ENCODE peak calls at places on chromosomes 1 and 21, in four cellular contexts. One of them, this sample, is unnamed.

GRCh38 chr21:45809421-45809820 is 165.9 kb downstream of the PCBP3 start:
- DNase-seq in H1: no peak
- DNase-seq in K562: no peak
- DNase-seq in GM12878: no peak
- DNase-seq in this sample: no peak

GRCh38 chr21:26806734-26807372 is 38.4 kb downstream of the ADAMTS1 start:
- DNase-seq in H1: no peak
- DNase-seq in GM12878: no peak
- DNase-seq in K562: no peak
- DNase-seq in this sample: no peak

GRCh38 chr1:33616780-33617179 is 144.3 kb downstream of the ZSCAN20 start:
- DNase-seq in GM12878: no peak
- DNase-seq in K562: peak
- DNase-seq in H1: no peak
- DNase-seq in this sample: no peak

GRCh38 chr1:156122519-156123355 is 8.2 kb downstream of the LMNA start:
- DNase-seq in GM12878: no peak
- DNase-seq in K562: peak
- DNase-seq in H1: no peak
- DNase-seq in this sample: no peak

GRCh38 chr1:35707253-35708178 is 11.2 kb downstream of the C1orf216 start:
- DNase-seq in K562: peak
- DNase-seq in H1: peak
- DNase-seq in GM12878: no peak
- DNase-seq in this sample: no peak

GRCh38 chr1:209755926-209756607 is at the start of gene TRAF3IP3:
- DNase-seq in GM12878: peak
- DNase-seq in H1: no peak
- DNase-seq in K562: no peak
- DNase-seq in this sample: no peak

GRCh38 chr1:59604191-59604590 is 210.6 kb upstream of the HOOK1 start:
- DNase-seq in K562: no peak
- DNase-seq in H1: no peak
- DNase-seq in GM12878: no peak
- DNase-seq in this sample: no peak

GRCh38 chr1:156601892-156602291 is 613 bp upstream of the GPATCH4 start:
- DNase-seq in GM12878: no peak
- DNase-seq in K562: no peak
- DNase-seq in H1: no peak
- DNase-seq in this sample: no peak

GRCh38 chr1:103489881-103490280 is 35.6 kb upstream of the RNPC3 start:
- DNase-seq in K562: no peak
- DNase-seq in H1: no peak
- DNase-seq in GM12878: no peak
- DNase-seq in this sample: no peak

GRCh38 chr1:59718989-59719360 is 95.8 kb upstream of the HOOK1 start:
- DNase-seq in GM12878: no peak
- DNase-seq in K562: no peak
- DNase-seq in H1: no peak
- DNase-seq in this sample: no peak

GRCh38 chr1:231931846-231932454 is 305.4 kb downstream of the DISC1 start:
- DNase-seq in GM12878: no peak
- DNase-seq in K562: peak
- DNase-seq in H1: peak
- DNase-seq in this sample: peak

GRCh38 chr1:38451541-38451993 is 405.0 kb upstream of the POU3F1 start:
- DNase-seq in K562: peak
- DNase-seq in GM12878: no peak
- DNase-seq in H1: peak
- DNase-seq in this sample: no peak

GRCh38 chr1:151164732-151165280 is 896 bp downstream of the LYSMD1 start:
- DNase-seq in K562: no peak
- DNase-seq in GM12878: no peak
- DNase-seq in H1: no peak
- DNase-seq in this sample: no peak

GRCh38 chr1:167501513-167502191 is 16.7 kb downstream of the CD247 start:
- DNase-seq in H1: peak
- DNase-seq in K562: no peak
- DNase-seq in GM12878: no peak
- DNase-seq in this sample: no peak

GRCh38 chr1:98709906-98710305 is 48.4 kb downstream of the SNX7 start:
- DNase-seq in K562: no peak
- DNase-seq in H1: no peak
- DNase-seq in GM12878: no peak
- DNase-seq in this sample: no peak

GRCh38 chr1:156912861-156913808 is 7.3 kb upstream of the LRRC71 start:
- DNase-seq in K562: peak
- DNase-seq in GM12878: no peak
- DNase-seq in H1: peak
- DNase-seq in this sample: no peak

GRCh38 chr1:28507646-28508434 is 2.0 kb downstream of the RCC1 start:
- DNase-seq in GM12878: no peak
- DNase-seq in K562: no peak
- DNase-seq in H1: no peak
- DNase-seq in this sample: no peak

GRCh38 chr21:33670076-33670475 is 27.8 kb downstream of the ITSN1 start:
- DNase-seq in K562: no peak
- DNase-seq in H1: no peak
- DNase-seq in GM12878: no peak
- DNase-seq in this sample: no peak

GRCh38 chr21:42527489-42528158 is 14.0 kb downstream of the SLC37A1 start:
- DNase-seq in H1: no peak
- DNase-seq in GM12878: peak
- DNase-seq in K562: no peak
- DNase-seq in this sample: no peak

DNA sequence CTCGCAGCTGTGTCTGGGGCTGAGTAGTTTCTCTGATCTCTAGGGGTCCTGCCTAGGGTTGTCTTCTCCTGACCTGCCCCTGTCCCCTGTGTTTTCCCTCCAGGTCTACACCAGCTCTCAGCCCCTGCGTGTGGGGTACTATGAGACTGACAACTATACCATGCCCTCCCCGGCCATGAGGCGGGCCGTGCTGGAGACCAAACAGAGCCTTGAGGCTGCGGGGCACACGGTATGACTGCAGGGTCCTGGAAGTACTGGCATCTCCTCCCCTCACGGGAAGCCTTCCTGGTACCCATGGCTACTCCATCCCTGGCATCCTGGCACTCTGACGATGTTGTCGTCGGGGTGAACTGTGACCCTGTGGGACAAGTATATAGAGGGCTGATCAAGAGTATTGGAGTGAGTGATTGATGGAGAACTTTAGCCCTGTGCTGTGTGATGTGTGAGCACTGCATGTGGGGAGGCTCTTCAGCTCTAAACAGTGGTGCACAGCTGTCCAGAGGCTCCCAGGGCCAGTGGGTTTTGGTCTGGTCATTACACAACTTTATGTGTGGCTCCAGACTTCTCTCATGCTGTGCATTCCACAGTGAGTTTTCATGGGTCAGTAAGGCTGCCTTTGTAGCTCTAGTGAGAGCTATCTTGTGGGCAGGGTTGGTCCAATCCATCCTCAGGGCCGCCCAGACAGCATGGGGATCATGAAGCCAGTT is 14.4 kb downstream of the FAAH start:
- DNase-seq in K562: no peak
- DNase-seq in H1: no peak
- DNase-seq in GM12878: no peak
- DNase-seq in this sample: no peak
- TF ChIP-seq EGR1 in K562: no peak
- TF ChIP-seq EGR1 in H1: no peak
- TF ChIP-seq EGR1 in GM12878: no peak
- TF ChIP-seq EGR1 in this sample: no peak

GRCh38 chr1:201198598-201198997 is 8.0 kb downstream of the IGFN1 start:
- DNase-seq in K562: no peak
- DNase-seq in GM12878: no peak
- DNase-seq in H1: no peak
- DNase-seq in this sample: no peak
- TF ChIP-seq SRF in K562: no peak
- TF ChIP-seq SRF in GM12878: no peak
- TF ChIP-seq SRF in H1: no peak
- TF ChIP-seq SRF in this sample: no peak

GRCh38 chr1:15524283-15525042 is 448 bp upstream of the CASP9 start:
- DNase-seq in H1: peak
- DNase-seq in K562: peak
- DNase-seq in GM12878: peak
- DNase-seq in this sample: peak
- TF ChIP-seq SIN3A in H1: peak
- TF ChIP-seq SIN3A in K562: no peak
- TF ChIP-seq SIN3A in GM12878: no peak
- TF ChIP-seq SIN3A in this sample: no peak

GRCh38 chr1:41365320-41365633 is 4.0 kb downstream of the FOXO6 start:
- DNase-seq in K562: no peak
- DNase-seq in H1: no peak
- DNase-seq in GM12878: no peak
- DNase-seq in this sample: no peak

GRCh38 chr1:41365772-41366427 is 4.7 kb downstream of the FOXO6 start:
- DNase-seq in K562: no peak
- DNase-seq in H1: no peak
- DNase-seq in GM12878: peak
- DNase-seq in this sample: no peak

GRCh38 chr1:41362749-41363631 is 1.8 kb downstream of the FOXO6 start:
- DNase-seq in GM12878: no peak
- DNase-seq in H1: no peak
- DNase-seq in K562: no peak
- DNase-seq in this sample: no peak

GRCh38 chr1:41363632-41364320 is 2.5 kb downstream of the FOXO6 start:
- DNase-seq in K562: no peak
- DNase-seq in GM12878: no peak
- DNase-seq in H1: no peak
- DNase-seq in this sample: no peak

DNA sequence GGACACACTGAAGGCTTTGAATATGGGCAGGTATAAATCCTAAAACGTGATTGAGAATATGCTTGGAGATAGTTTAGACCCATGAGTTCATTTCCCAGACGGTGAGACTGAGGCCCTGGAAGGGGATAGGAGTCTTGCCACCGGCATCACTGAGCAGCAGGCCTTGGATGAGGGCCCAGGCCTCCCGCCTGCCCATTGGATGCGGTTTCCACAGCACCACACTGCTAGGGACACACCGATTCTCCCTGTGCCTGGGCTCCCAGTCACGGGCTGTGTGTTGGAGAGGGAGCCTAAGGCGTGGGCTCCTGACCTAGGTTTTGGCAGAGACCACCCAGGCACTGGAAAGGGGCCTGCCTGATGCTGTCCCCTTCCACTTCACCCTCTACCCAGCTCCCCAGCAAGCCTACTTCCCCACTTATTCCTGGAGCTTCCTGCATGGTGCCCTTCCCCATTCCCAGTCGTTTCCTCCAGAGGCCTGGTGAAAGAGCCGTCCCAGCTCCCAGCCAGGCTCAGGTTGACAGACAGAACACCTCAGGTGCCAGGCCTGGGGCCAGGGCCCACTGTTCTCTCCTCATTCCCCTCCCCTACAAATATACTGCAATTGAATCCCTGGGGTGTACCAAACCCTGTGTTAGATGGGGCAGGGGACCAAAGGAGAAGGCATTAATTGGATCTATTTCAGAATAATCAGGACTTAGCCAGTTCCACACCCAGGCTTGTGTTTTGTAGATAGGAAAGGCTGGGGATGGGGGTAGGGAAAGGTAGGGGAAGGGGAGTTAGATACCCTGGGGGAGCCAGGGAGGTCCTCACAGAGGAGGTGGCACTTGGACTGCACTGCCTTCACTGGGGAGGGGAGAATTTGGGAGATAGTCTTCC is 3.4 kb downstream of the FOXO6 start:
- DNase-seq in K562: no peak
- DNase-seq in H1: no peak
- DNase-seq in GM12878: no peak
- DNase-seq in this sample: no peak
- TF ChIP-seq EGR1 in K562: no peak
- TF ChIP-seq EGR1 in H1: no peak
- TF ChIP-seq EGR1 in GM12878: no peak
- TF ChIP-seq EGR1 in this sample: no peak

GRCh38 chr1:43197343-43198127 is 25.4 kb downstream of the CFAP57 start:
- DNase-seq in GM12878: no peak
- DNase-seq in K562: no peak
- DNase-seq in H1: no peak
- DNase-seq in this sample: no peak
- TF ChIP-seq SRF in GM12878: no peak
- TF ChIP-seq SRF in K562: no peak
- TF ChIP-seq SRF in H1: no peak
- TF ChIP-seq SRF in this sample: no peak

GRCh38 chr1:184541537-184542152 is 154.8 kb downstream of the C1orf21 start:
- DNase-seq in GM12878: no peak
- DNase-seq in H1: no peak
- DNase-seq in K562: no peak
- DNase-seq in this sample: no peak

GRCh38 chr1:184542291-184542690 is 155.5 kb downstream of the C1orf21 start:
- DNase-seq in K562: no peak
- DNase-seq in GM12878: no peak
- DNase-seq in H1: no peak
- DNase-seq in this sample: no peak

DNA sequence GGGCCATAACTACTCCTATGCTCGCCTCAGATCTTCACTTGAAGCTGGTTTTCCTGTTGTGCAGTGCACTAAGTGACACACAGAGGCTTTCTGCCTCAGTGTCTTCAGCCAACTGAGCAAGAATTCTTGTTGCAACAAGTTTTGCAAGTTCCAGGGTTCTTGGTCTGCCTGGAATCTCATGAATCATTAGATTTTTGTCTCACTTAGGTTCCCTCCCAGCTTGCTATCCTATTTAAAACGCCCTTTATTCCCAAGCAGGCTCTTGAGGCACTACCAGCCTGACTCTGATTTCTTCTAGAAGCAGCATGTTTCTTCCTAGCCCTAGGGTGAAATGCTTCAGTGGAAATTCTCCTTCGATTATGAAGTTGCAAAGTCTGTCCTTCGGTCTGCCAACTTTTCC is 158.8 kb downstream of the C1orf21 start:
- DNase-seq in GM12878: no peak
- DNase-seq in H1: no peak
- DNase-seq in K562: no peak
- DNase-seq in this sample: no peak
- TF ChIP-seq SIN3A in GM12878: no peak
- TF ChIP-seq SIN3A in H1: no peak
- TF ChIP-seq SIN3A in K562: no peak
- TF ChIP-seq SIN3A in this sample: no peak

DNA sequence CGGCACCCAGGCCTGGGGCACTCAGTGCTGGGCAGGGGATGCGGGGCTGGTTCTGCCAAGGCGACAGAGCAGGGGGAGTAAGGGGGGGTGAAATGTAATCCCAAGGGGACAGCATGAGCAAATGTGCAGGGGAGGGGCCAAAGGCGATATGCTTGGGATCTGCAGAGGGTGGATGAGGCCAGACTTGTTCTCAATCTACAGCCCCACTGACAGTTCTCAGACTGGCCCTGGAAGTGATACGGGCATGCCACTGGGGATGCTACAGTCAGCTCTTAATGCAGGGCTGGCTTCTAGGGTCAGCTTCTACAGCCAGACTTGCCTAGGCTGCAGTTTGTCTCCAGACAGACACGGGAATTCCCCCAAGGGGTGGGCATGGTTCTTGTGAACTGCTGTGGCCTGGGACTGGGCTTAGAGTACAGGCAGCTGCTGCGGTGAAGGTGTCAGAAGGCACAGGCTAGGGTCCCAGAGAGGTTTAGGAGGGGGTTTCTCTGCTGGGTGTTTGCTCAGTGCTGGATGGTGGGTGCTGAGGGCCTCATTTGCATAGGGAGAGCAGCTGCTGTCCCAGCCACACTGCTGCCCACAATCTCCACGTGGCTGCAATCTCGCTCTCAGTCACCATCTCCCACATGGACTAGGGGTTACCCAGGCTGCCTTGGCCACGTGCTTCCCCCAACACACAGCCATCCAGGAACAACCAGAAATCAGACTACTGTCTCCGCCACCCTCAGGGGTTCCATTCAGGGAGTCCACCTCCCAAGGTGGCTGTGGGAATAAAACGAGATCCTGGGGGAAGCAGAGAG is 190.1 kb downstream of the HIVEP3 start:
- DNase-seq in H1: no peak
- DNase-seq in GM12878: peak
- DNase-seq in K562: no peak
- DNase-seq in this sample: no peak
- TF ChIP-seq EGR1 in H1: no peak
- TF ChIP-seq EGR1 in GM12878: no peak
- TF ChIP-seq EGR1 in K562: no peak
- TF ChIP-seq EGR1 in this sample: no peak